ENCODE peak calls at places on chromosomes 5 and 9, in six cellular contexts. O, K, A, W, T and H are unnamed samples.

GRCh38 chr9:94056442-94056974 is 27.8 kb upstream of the PTPDC1 start:
- DNase-seq in W (no peak), K (peak; percentile 72), A (peak; percentile 76), T (no peak), O (no peak), H (no peak)

GRCh38 chr5:39076757-39077475 is 2.7 kb upstream of the RICTOR start:
- DNase-seq in T (no peak), K (peak; percentile 66), A (peak; percentile 56), W (no peak), O (no peak), H (no peak)

GRCh38 chr5:176831026-176831423 is 20.7 kb downstream of the UNC5A start:
- DNase-seq in T (no peak), A (no peak), W (no peak), O (no peak), K (no peak), H (no peak)

GRCh38 chr9:8266861-8267260 is 467.3 kb upstream of the DMAC1 start:
- DNase-seq in K (no peak), O (no peak), T (no peak), A (no peak), W (no peak), H (no peak)

GRCh38 chr9:114786251-114786650 is 19.6 kb downstream of the TNFSF15 start:
- DNase-seq in O (no peak), K (peak; percentile 82), W (no peak), T (no peak), A (no peak), H (no peak)

GRCh38 chr5:151699071-151699901 is 12.6 kb upstream of the SPARC start:
- DNase-seq in K (peak; percentile 99), T (peak; percentile 40), W (no peak), A (peak; percentile 99), O (no peak), H (peak; percentile 57)

GRCh38 chr5:95018511-95018910 is 266.4 kb downstream of the MCTP1 start:
- DNase-seq in T (no peak), W (no peak), O (no peak), A (no peak), K (no peak), H (no peak)

GRCh38 chr5:11377896-11378295 is 526.4 kb downstream of the CTNND2 start:
- DNase-seq in W (no peak), T (no peak), O (no peak), A (no peak), K (no peak), H (no peak)

GRCh38 chr5:172524573-172525021 is 70.3 kb upstream of the SH3PXD2B start:
- DNase-seq in O (no peak), A (no peak), W (no peak), T (no peak), K (no peak), H (no peak)

GRCh38 chr5:151406322-151406947 is 41.0 kb upstream of the SLC36A1 start:
- DNase-seq in A (peak; percentile 4), T (no peak), W (no peak), K (no peak), O (no peak), H (peak; percentile 46)

GRCh38 chr9:110979636-110980035 is 58.6 kb downstream of the LPAR1 start:
- DNase-seq in K (no peak), O (no peak), A (no peak), T (no peak), W (no peak), H (no peak)

GRCh38 chr5:95216136-95216955 is 68.5 kb downstream of the MCTP1 start:
- DNase-seq in W (no peak), A (no peak), O (no peak), T (no peak), K (no peak), H (no peak)

GRCh38 chr9:92714787-92715487 is 45.0 kb upstream of the IPPK start:
- DNase-seq in T (no peak), W (no peak), K (no peak), O (no peak), A (no peak), H (no peak)

GRCh38 chr5:68932830-68933434 is 160.9 kb upstream of the SLC30A5 start:
- DNase-seq in O (peak; percentile 38), A (no peak), T (peak; percentile 14), K (no peak), W (no peak), H (no peak)

GRCh38 chr9:93205045-93205768 is 21.3 kb downstream of the WNK2 start:
- DNase-seq in W (no peak), K (no peak), A (no peak), O (peak; percentile 30), T (no peak), H (no peak)

GRCh38 chr9:89260525-89260924 is 50.5 kb upstream of the CKS2 start:
- DNase-seq in K (no peak), O (no peak), W (no peak), A (no peak), T (no peak), H (no peak)

GRCh38 chr5:68460147-68460760 is 244.7 kb downstream of the PIK3R1 start:
- DNase-seq in K (peak; percentile 65), W (no peak), O (peak; percentile 26), T (peak; percentile 25), A (peak; percentile 70), H (no peak)

GRCh38 chr5:163916376-163916775 is 411.0 kb downstream of the MAT2B start:
- DNase-seq in K (peak; percentile 62), A (peak; percentile 8), O (no peak), W (no peak), T (no peak), H (no peak)

GRCh38 chr9:82791685-82792084 is 271.3 kb downstream of the RASEF start:
- DNase-seq in K (no peak), W (no peak), O (no peak), T (no peak), A (no peak), H (no peak)
- H3K14ac ChIP-seq in K (no peak overlapping the region), W (no peak overlapping the region), O (no peak overlapping the region), T (no peak overlapping the region), A (no peak overlapping the region), H (no peak overlapping the region)

DNA sequence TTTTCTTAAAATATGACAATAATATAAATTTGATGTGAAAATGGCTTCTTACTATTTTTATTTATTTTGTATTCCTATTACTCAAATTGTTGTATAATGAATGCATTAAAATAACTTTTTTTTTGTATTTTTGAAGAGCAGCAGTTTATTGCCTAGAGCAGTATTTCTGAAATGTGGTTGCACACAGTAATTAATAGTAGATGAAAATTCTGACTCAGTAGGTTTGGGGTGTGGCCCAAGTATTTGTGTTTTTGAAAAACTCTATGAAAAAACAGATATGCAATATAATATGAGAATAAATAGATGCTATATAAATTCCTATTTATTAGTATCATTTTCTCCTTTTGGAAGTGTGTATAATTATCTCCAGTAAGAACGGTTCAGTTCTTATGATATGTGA is 2225.3 kb upstream of the C9orf72 start:
- DNase-seq in W (no peak), O (no peak), K (no peak), T (no peak), A (no peak), H (no peak)
- H4K91ac ChIP-seq in W (no peak overlapping the region), O (no peak overlapping the region), K (no peak overlapping the region), T (no peak overlapping the region), A (no peak overlapping the region), H (no peak overlapping the region)

GRCh38 chr9:127473501-127473900 is 22.2 kb downstream of the LRSAM1 start:
- DNase-seq in K (no peak), W (no peak), O (no peak), T (no peak), A (no peak), H (no peak)
- H3K14ac ChIP-seq in K (no peak overlapping the region), W (no peak overlapping the region), O (no peak overlapping the region), T (no peak overlapping the region), A (no peak overlapping the region), H (no peak overlapping the region)

DNA sequence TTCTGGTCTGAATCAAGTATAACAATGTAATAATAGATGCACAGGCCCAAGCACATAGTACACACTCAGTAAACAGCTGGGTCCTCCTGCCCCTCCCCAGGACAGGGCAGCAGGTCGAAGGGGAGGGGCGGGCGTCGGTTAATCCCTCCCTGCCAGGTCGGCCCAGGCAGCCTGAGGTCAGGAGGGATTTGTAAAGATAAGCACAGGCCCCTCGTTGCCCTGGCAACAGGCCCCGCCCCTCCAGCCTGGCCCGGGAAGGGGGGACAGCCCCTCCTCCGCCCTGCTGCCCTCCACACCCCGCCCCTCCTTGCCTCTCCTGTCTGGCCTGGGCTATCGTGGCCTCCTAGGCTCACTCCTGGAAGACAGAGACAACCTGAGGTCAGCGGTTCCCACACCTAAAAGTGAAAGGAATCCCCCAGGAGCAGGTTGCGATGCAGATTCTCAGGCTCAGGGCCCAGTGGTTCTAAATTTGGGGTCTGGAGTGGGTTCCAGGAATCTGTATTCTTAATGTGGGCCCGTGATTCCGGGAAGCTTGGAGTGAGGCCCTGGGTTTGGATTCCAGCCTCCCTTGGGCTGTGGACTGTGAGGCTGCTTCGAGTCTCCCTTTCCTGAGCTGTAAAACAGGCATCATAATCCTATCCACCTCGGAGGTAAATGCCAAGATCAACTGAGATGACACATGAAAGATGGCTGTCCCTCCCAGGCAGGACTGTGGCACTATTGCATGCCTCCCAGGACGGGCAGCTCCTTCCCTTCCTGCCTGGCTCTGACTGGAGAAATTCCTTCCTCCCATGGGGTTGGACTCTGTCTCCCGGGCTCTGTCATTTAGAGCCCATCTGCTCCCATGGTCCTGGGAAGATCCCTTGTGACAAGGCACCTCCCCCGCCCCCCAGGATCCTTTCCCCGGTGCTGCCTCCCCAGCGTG is 4.4 kb downstream of the CRB2 start:
- DNase-seq in T (no peak), W (peak; percentile 91), A (no peak), O (peak; percentile 95), K (peak; percentile 76), H (peak; percentile 99)
- H4K91ac ChIP-seq in T (peak overlapping the region; percentile 93), W (peak overlapping the region; percentile 84), A (no peak overlapping the region), O (no peak overlapping the region), K (peak overlapping the region; percentile 41), H (no peak overlapping the region)

GRCh38 chr9:105643795-105644194 is 18.5 kb upstream of the TAL2 start:
- DNase-seq in O (no peak), W (no peak), T (no peak), K (no peak), A (no peak), H (no peak)
- H3K14ac ChIP-seq in O (no peak overlapping the region), W (no peak overlapping the region), T (no peak overlapping the region), K (no peak overlapping the region), A (no peak overlapping the region), H (no peak overlapping the region)

GRCh38 chr5:174222891-174223290 is 177.4 kb downstream of the NSG2 start:
- DNase-seq in K (no peak), T (no peak), A (no peak), W (no peak), O (no peak), H (peak; percentile 74)

GRCh38 chr5:174221454-174221853 is 175.9 kb downstream of the NSG2 start:
- DNase-seq in A (no peak), O (no peak), K (no peak), W (no peak), T (no peak), H (no peak)

GRCh38 chr5:174227228-174227627 is 181.7 kb downstream of the NSG2 start:
- DNase-seq in A (no peak), T (no peak), K (no peak), W (no peak), O (no peak), H (no peak)

GRCh38 chr5:174218162-174218561 is 172.7 kb downstream of the NSG2 start:
- DNase-seq in K (no peak), O (no peak), W (no peak), A (no peak), T (no peak), H (no peak)

GRCh38 chr5:174223355-174223754 is 177.8 kb downstream of the NSG2 start:
- DNase-seq in A (no peak), O (no peak), T (no peak), K (no peak), W (no peak), H (no peak)
- H4K91ac ChIP-seq in A (no peak overlapping the region), O (no peak overlapping the region), T (no peak overlapping the region), K (no peak overlapping the region), W (no peak overlapping the region), H (no peak overlapping the region)